ENCODE peak calls at places on chromosomes 5 and 9, in five cellular contexts. E is fibroblast of lung, O is heart left ventricle, P is SK-N-SH, Z is tibial nerve. D is an unnamed sample. For H3K4me1, the result is how much of the 10 kb centered on the place peaks cover.

GRCh38 chr5:7779019-7779662 is 71.8 kb downstream of the CFAP90 start:
- DNase-seq in P (no peak), Z (no peak), E (peak), O (no peak), D (no peak)

GRCh38 chr5:131394128-131394527 is 130.3 kb downstream of the CDC42SE2 start:
- DNase-seq in P (no peak), Z (no peak), O (no peak), E (peak), D (peak)

GRCh38 chr5:160289356-160289651 is 23.1 kb downstream of the CCNJL start:
- DNase-seq in O (no peak), P (no peak), E (no peak), Z (no peak), D (no peak)

GRCh38 chr9:86754581-86754980 is 192.7 kb downstream of the GAS1 start:
- DNase-seq in O (no peak), P (no peak), Z (no peak), E (no peak), D (no peak)

GRCh38 chr5:174505621-174506020 is 218.8 kb upstream of the MSX2 start:
- DNase-seq in Z (no peak), P (no peak), O (no peak), E (peak), D (no peak)

GRCh38 chr9:16068476-16068875 is 515.6 kb downstream of the CCDC171 start:
- DNase-seq in P (no peak), Z (no peak), O (no peak), E (peak), D (no peak)

GRCh38 chr5:2569201-2569600 is 182.3 kb downstream of the IRX2 start:
- DNase-seq in P (no peak), O (no peak), Z (no peak), E (no peak), D (no peak)

GRCh38 chr5:81778642-81779041 is 27.7 kb upstream of the SSBP2 start:
- DNase-seq in E (peak), Z (no peak), O (no peak), P (no peak), D (no peak)

GRCh38 chr9:136081826-136082495 is 13.1 kb downstream of the NACC2 start:
- DNase-seq in P (peak), E (no peak), Z (no peak), O (no peak), D (no peak)

GRCh38 chr9:95157491-95158151 is 159.9 kb downstream of the FANCC start:
- DNase-seq in E (peak), P (peak), O (peak), Z (no peak), D (no peak)

GRCh38 chr5:1008451-1009358 is at the start of gene NKD2:
- DNase-seq in Z (peak), O (peak), P (peak), E (no peak), D (peak)

GRCh38 chr5:8726383-8727036 is 819.4 kb downstream of the SEMA5A start:
- DNase-seq in E (no peak), P (no peak), O (no peak), Z (no peak), D (no peak)

GRCh38 chr5:76754765-76755164 is 38.8 kb downstream of the F2R start:
- DNase-seq in E (no peak), O (no peak), P (no peak), Z (no peak), D (no peak)

GRCh38 chr5:16265141-16265540 is 85.5 kb upstream of the MARCHF11 start:
- DNase-seq in O (no peak), Z (no peak), P (no peak), E (no peak), D (no peak)

GRCh38 chr9:71886015-71886414 is 25.0 kb downstream of the ABHD17B start:
- DNase-seq in Z (no peak), E (no peak), O (no peak), P (no peak), D (no peak)

GRCh38 chr5:120382813-120383212 is 81.3 kb upstream of the PRR16 start:
- DNase-seq in Z (no peak), O (no peak), E (no peak), P (no peak), D (no peak)

GRCh38 chr5:39194466-39195136 is 24.8 kb downstream of the FYB1 start:
- DNase-seq in P (no peak), O (no peak), Z (no peak), E (peak), D (no peak)

GRCh38 chr9:16732546-16732945 is 137.9 kb downstream of the BNC2 start:
- DNase-seq in E (no peak), O (no peak), P (no peak), Z (no peak), D (no peak)

GRCh38 chr5:169433221-169433651 is 132.3 kb upstream of the SLIT3 start:
- DNase-seq in E (no peak), Z (no peak), P (no peak), O (no peak), D (no peak)
- TF ChIP-seq CTCF in E (no peak), Z (no peak), P (no peak), O (no peak), D (no peak)

DNA sequence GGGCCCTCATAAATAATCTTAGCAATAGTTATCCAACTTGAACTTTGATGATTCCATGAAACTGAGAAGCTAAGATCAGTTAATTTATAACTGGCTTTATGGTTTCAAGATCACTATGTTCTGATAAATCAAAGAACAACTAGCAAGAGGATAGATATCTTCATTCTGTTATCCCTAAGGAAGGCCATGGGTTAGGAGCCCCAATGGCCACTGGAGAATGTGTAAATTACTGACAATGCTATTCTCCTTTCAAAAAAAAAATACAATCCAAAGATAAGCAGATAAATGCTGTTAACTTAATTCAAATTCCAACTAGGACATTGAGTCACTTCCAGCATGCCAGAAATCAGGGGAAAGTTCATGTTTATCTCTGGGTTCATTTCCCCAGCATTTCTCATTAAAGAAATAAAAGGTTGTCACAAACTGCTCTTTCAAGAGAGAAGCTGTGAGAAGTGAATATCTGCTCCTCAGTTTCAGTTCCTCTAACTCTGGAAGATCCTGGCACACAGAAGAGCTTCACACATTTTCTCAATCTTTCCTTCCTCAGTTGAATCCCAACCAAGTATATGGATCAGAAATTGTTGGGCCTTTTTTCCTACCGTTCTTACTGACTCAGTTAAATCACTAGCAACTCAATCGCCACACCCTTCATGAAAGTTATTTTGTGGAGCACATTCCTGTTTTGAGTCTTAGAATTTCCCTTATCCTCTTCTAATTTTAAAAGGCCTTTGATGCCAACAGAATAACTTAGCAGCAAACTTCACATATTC is 59.6 kb upstream of the SLC1A1 start:
- DNase-seq in P (no peak), E (peak), O (no peak), Z (no peak), D (no peak)
- H3K4me3 ChIP-seq in P (no peak), E (no peak), O (no peak), Z (no peak), D (no peak)

GRCh38 chr5:95863383-95863757 is 40.8 kb upstream of the GLRX start:
- DNase-seq in Z (peak), E (no peak), P (no peak), O (no peak), D (no peak)
- H3K4me1 ChIP-seq in Z (under half), E (under half), P (under half), O (under half), D (under half)

DNA sequence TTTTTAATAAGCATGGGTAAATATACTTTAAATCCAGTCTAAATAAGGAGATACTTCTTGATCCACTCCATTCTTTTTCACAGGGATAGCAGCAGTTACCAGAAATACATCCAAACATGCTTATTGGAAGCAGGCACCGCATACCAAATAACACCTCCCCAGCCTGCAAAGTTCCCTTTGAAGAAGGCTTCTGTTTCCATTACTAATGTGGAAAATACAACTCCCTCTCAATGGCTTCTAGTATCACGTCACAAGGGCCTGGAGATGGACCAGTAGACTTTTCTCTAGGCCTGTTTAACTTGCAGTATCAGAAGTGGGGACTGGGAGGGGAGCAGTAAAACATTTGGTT is 20.8 kb downstream of the TMEM245 start:
- DNase-seq in P (no peak), O (no peak), Z (no peak), E (peak), D (no peak)
- TF ChIP-seq CTCF in P (no peak), O (no peak), Z (no peak), E (no peak), D (no peak)

DNA sequence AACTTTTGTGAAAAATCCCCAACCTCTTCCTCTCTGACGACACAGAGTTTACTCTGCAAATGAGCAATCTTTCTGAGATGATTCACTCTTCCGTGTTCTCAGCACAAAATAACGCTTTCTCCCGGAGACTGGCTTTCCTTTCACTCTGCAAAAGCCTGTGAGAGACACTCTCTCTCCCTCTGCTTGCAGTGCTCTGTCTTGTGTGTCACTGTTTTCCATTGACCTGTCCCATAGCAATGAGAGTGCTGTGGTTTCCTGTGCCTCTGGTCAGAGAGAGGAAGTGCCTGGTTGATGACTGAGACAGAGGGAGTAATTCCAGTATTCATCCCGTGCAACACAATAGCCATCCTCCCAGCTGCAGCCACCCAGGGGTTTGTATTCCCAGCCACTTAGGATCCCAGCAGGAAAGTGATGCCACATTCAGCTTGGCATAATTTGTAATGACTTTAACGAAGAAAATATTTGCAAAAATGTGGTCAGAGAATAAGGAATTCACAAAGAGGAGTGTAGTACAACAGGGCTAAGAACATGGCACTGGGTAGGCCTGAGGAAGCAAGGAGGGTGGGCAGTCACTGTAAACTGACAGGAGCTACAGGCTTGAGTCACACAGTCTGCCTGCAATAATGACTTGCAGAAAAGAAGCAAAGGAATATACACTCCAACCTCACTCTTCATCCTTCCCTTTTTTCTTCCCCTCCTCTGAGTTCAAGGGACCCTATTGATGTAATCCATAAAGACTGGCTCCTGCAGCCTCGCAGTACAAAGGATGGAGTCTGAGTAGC is 463.5 kb upstream of the RGMB start:
- DNase-seq in O (no peak), E (peak), P (no peak), Z (no peak), D (no peak)
- H3K4me3 ChIP-seq in O (no peak), E (no peak), P (peak), Z (no peak), D (no peak)

GRCh38 chr9:22241024-22241423 is 205.6 kb upstream of the DMRTA1 start:
- DNase-seq in E (peak), O (no peak), Z (no peak), P (no peak), D (no peak)
- H3K4me1 ChIP-seq in E (under half), O (under half), Z (under half), P (under half), D (under half)

GRCh38 chr5:94785111-94785510 is 166.6 kb downstream of the SLF1 start:
- DNase-seq in P (peak), E (no peak), O (no peak), Z (no peak), D (no peak)
- TF ChIP-seq CTCF in P (peak), E (no peak), O (no peak), Z (no peak), D (no peak)

DNA sequence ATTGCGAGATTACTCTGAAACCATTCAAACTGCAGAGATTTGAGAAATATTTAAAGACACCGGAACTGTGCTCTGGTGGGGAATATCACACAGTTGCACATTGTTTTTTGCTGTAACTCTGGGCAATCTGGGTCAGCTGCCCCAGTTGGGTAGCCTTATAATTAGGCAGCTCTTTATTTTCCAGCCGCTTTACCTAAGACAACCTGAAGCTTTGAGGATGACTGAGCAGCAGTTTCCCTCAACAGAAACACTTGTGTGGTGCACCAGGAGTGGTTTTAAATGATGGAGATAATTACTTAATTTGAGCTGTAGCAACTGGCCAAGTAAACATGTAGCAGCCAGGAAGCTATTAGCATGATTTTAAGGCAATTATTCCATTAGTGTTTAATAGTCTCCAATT is 2.9 kb downstream of the PLCXD3 start:
- DNase-seq in E (no peak), P (no peak), Z (no peak), O (no peak), D (no peak)
- H3K4me3 ChIP-seq in E (no peak), P (peak), Z (no peak), O (peak), D (no peak)

GRCh38 chr9:99663297-99663696 is 158.4 kb upstream of the NR4A3 start:
- DNase-seq in O (no peak), E (no peak), P (no peak), Z (no peak), D (no peak)

GRCh38 chr9:99666571-99666970 is 155.1 kb upstream of the NR4A3 start:
- DNase-seq in Z (no peak), P (peak), O (no peak), E (no peak), D (no peak)
- H3K4me1 ChIP-seq in Z (under half), P (under half), O (under half), E (under half), D (under half)

GRCh38 chr5:178641711-178642110 is 14.9 kb upstream of the CLK4 start:
- DNase-seq in P (no peak), E (no peak), Z (no peak), O (no peak), D (no peak)
- TF ChIP-seq CTCF in P (no peak), E (no peak), Z (no peak), O (no peak), D (no peak)

D was measured in CD8-positive, alpha-beta T cell.